ENCODE peak calls at places on chromosomes 6 and 20, in seven cellular contexts. One of them, this sample, is unnamed.

GRCh38 chr20:15827628-15828027 is 745.6 kb downstream of the KIF16B start:
- DNase-seq in H1: no peak
- DNase-seq in IMR-90: no peak
- DNase-seq in GM12878: no peak
- DNase-seq in K562: no peak
- DNase-seq in A549: no peak
- DNase-seq in HepG2: no peak
- DNase-seq in this sample: no peak

GRCh38 chr20:45727044-45727443 is 4.9 kb downstream of the SPINT4 start:
- DNase-seq in GM12878: no peak
- DNase-seq in H1: no peak
- DNase-seq in HepG2: no peak
- DNase-seq in K562: no peak
- DNase-seq in A549: no peak
- DNase-seq in IMR-90: no peak
- DNase-seq in this sample: no peak

GRCh38 chr20:25083141-25083772 is 1.3 kb upstream of the VSX1 start:
- DNase-seq in IMR-90: no peak
- DNase-seq in K562: no peak
- DNase-seq in H1: peak; percentile 60
- DNase-seq in HepG2: no peak
- DNase-seq in GM12878: no peak
- DNase-seq in A549: no peak
- DNase-seq in this sample: no peak

GRCh38 chr20:58552366-58552934 is 37.3 kb upstream of the APCDD1L start:
- DNase-seq in A549: no peak
- DNase-seq in K562: no peak
- DNase-seq in H1: peak; percentile 33
- DNase-seq in HepG2: no peak
- DNase-seq in GM12878: no peak
- DNase-seq in IMR-90: no peak
- DNase-seq in this sample: no peak

GRCh38 chr20:50848341-50848808 is 53.5 kb downstream of the BCAS4 start:
- DNase-seq in A549: no peak
- DNase-seq in K562: no peak
- DNase-seq in GM12878: no peak
- DNase-seq in HepG2: no peak
- DNase-seq in IMR-90: no peak
- DNase-seq in H1: no peak
- DNase-seq in this sample: no peak

GRCh38 chr6:148044261-148044731 is 298.3 kb upstream of the SASH1 start:
- DNase-seq in HepG2: no peak
- DNase-seq in GM12878: no peak
- DNase-seq in K562: no peak
- DNase-seq in H1: no peak
- DNase-seq in A549: no peak
- DNase-seq in IMR-90: peak; percentile 60
- DNase-seq in this sample: no peak

GRCh38 chr20:52192296-52193007 is 873 bp upstream of the ZFP64 start:
- DNase-seq in H1: no peak
- DNase-seq in IMR-90: no peak
- DNase-seq in A549: peak; percentile 79
- DNase-seq in HepG2: peak; percentile 83
- DNase-seq in K562: peak; percentile 58
- DNase-seq in GM12878: peak; percentile 35
- DNase-seq in this sample: peak; percentile 38

GRCh38 chr6:83403191-83403590 is 27.7 kb downstream of the ME1 start:
- DNase-seq in IMR-90: no peak
- DNase-seq in GM12878: no peak
- DNase-seq in A549: no peak
- DNase-seq in H1: no peak
- DNase-seq in HepG2: no peak
- DNase-seq in K562: no peak
- DNase-seq in this sample: no peak

GRCh38 chr20:64239449-64240242 is 15.9 kb upstream of the PCMTD2 start:
- DNase-seq in K562: no peak
- DNase-seq in A549: no peak
- DNase-seq in H1: no peak
- DNase-seq in GM12878: no peak
- DNase-seq in IMR-90: no peak
- DNase-seq in HepG2: no peak
- DNase-seq in this sample: no peak

GRCh38 chr6:100665041-100665380 is 200.3 kb upstream of the SIM1 start:
- DNase-seq in K562: no peak
- DNase-seq in GM12878: peak; percentile 59
- DNase-seq in A549: no peak
- DNase-seq in HepG2: no peak
- DNase-seq in H1: no peak
- DNase-seq in IMR-90: no peak
- DNase-seq in this sample: no peak

GRCh38 chr20:48904566-48905321 is 16.8 kb upstream of the ARFGEF2 start:
- DNase-seq in IMR-90: peak; percentile 60
- DNase-seq in A549: peak; percentile 66
- DNase-seq in H1: peak; percentile 83
- DNase-seq in K562: peak; percentile 70
- DNase-seq in GM12878: no peak
- DNase-seq in HepG2: peak; percentile 64
- DNase-seq in this sample: peak; percentile 37

GRCh38 chr20:54090230-54091119 is 20.1 kb upstream of the BCAS1 start:
- DNase-seq in A549: no peak
- DNase-seq in H1: no peak
- DNase-seq in K562: no peak
- DNase-seq in IMR-90: no peak
- DNase-seq in GM12878: no peak
- DNase-seq in HepG2: no peak
- DNase-seq in this sample: no peak

GRCh38 chr6:41097467-41098090 is 24.8 kb downstream of the NFYA start:
- DNase-seq in GM12878: no peak
- DNase-seq in A549: no peak
- DNase-seq in IMR-90: peak; percentile 69
- DNase-seq in K562: no peak
- DNase-seq in HepG2: no peak
- DNase-seq in H1: no peak
- DNase-seq in this sample: no peak

GRCh38 chr20:25296094-25297093 is 48.5 kb downstream of the PYGB start:
- DNase-seq in A549: peak; percentile 54
- DNase-seq in K562: peak; percentile 54
- DNase-seq in IMR-90: peak; percentile 24
- DNase-seq in GM12878: no peak
- DNase-seq in HepG2: peak; percentile 50
- DNase-seq in H1: no peak
- DNase-seq in this sample: no peak

GRCh38 chr6:7033202-7033601 is 74.6 kb upstream of the RREB1 start:
- DNase-seq in HepG2: no peak
- DNase-seq in A549: no peak
- DNase-seq in GM12878: no peak
- DNase-seq in IMR-90: no peak
- DNase-seq in H1: no peak
- DNase-seq in K562: no peak
- DNase-seq in this sample: no peak

GRCh38 chr6:148240463-148240845 is 102.2 kb upstream of the SASH1 start:
- DNase-seq in GM12878: no peak
- DNase-seq in K562: no peak
- DNase-seq in HepG2: no peak
- DNase-seq in H1: no peak
- DNase-seq in A549: no peak
- DNase-seq in IMR-90: peak; percentile 86
- DNase-seq in this sample: no peak

GRCh38 chr6:13474360-13474759 is 13.0 kb downstream of the GFOD1 start:
- DNase-seq in HepG2: peak; percentile 70
- DNase-seq in K562: no peak
- DNase-seq in A549: peak; percentile 31
- DNase-seq in H1: no peak
- DNase-seq in IMR-90: peak; percentile 24
- DNase-seq in GM12878: no peak
- DNase-seq in this sample: no peak

GRCh38 chr20:25197173-25197869 is 1.8 kb downstream of the ENTPD6 start:
- DNase-seq in HepG2: no peak
- DNase-seq in GM12878: no peak
- DNase-seq in K562: no peak
- DNase-seq in A549: no peak
- DNase-seq in H1: no peak
- DNase-seq in IMR-90: no peak
- DNase-seq in this sample: no peak

GRCh38 chr6:41049548-41049947 is 3.5 kb upstream of the APOBEC2 start:
- DNase-seq in GM12878: no peak
- DNase-seq in HepG2: no peak
- DNase-seq in IMR-90: no peak
- DNase-seq in A549: no peak
- DNase-seq in K562: no peak
- DNase-seq in H1: peak; percentile 32
- DNase-seq in this sample: no peak

GRCh38 chr6:56450882-56451739 is 191.6 kb downstream of the DST start:
- DNase-seq in IMR-90: peak; percentile 69
- DNase-seq in GM12878: no peak
- DNase-seq in K562: no peak
- DNase-seq in H1: no peak
- DNase-seq in A549: no peak
- DNase-seq in HepG2: peak; percentile 55
- DNase-seq in this sample: no peak

GRCh38 chr6:135102191-135102590 is 47.6 kb upstream of the HBS1L start:
- DNase-seq in HepG2: no peak
- DNase-seq in K562: no peak
- DNase-seq in A549: no peak
- DNase-seq in GM12878: no peak
- DNase-seq in IMR-90: no peak
- DNase-seq in H1: no peak
- DNase-seq in this sample: no peak

GRCh38 chr20:49672109-49672681 is 41.5 kb downstream of the B4GALT5 start:
- DNase-seq in A549: no peak
- DNase-seq in HepG2: no peak
- DNase-seq in K562: no peak
- DNase-seq in H1: no peak
- DNase-seq in IMR-90: no peak
- DNase-seq in GM12878: no peak
- DNase-seq in this sample: no peak

GRCh38 chr6:75936682-75937081 is 135.8 kb downstream of the IMPG1 start:
- DNase-seq in H1: no peak
- DNase-seq in A549: no peak
- DNase-seq in IMR-90: no peak
- DNase-seq in HepG2: no peak
- DNase-seq in GM12878: no peak
- DNase-seq in K562: no peak
- DNase-seq in this sample: no peak
- TF ChIP-seq CEBPB in H1: no peak
- TF ChIP-seq CEBPB in A549: no peak
- TF ChIP-seq CEBPB in IMR-90: no peak
- TF ChIP-seq CEBPB in HepG2: no peak
- TF ChIP-seq CEBPB in GM12878: no peak
- TF ChIP-seq CEBPB in K562: no peak
- TF ChIP-seq CEBPB in this sample: no peak

GRCh38 chr6:36277946-36278465 is 8.1 kb downstream of the PNPLA1 start:
- DNase-seq in K562: no peak
- DNase-seq in A549: no peak
- DNase-seq in H1: no peak
- DNase-seq in GM12878: no peak
- DNase-seq in HepG2: no peak
- DNase-seq in IMR-90: no peak
- DNase-seq in this sample: no peak

GRCh38 chr6:36283608-36284007 is 13.7 kb downstream of the PNPLA1 start:
- DNase-seq in GM12878: no peak
- DNase-seq in IMR-90: no peak
- DNase-seq in K562: no peak
- DNase-seq in HepG2: no peak
- DNase-seq in H1: no peak
- DNase-seq in A549: no peak
- DNase-seq in this sample: no peak

GRCh38 chr6:36280983-36281382 is 11.1 kb downstream of the PNPLA1 start:
- DNase-seq in K562: no peak
- DNase-seq in GM12878: no peak
- DNase-seq in HepG2: no peak
- DNase-seq in A549: no peak
- DNase-seq in IMR-90: no peak
- DNase-seq in H1: no peak
- DNase-seq in this sample: no peak

GRCh38 chr6:36276581-36277536 is 7.0 kb downstream of the PNPLA1 start:
- DNase-seq in K562: no peak
- DNase-seq in H1: no peak
- DNase-seq in HepG2: no peak
- DNase-seq in A549: no peak
- DNase-seq in IMR-90: no peak
- DNase-seq in GM12878: no peak
- DNase-seq in this sample: no peak

DNA sequence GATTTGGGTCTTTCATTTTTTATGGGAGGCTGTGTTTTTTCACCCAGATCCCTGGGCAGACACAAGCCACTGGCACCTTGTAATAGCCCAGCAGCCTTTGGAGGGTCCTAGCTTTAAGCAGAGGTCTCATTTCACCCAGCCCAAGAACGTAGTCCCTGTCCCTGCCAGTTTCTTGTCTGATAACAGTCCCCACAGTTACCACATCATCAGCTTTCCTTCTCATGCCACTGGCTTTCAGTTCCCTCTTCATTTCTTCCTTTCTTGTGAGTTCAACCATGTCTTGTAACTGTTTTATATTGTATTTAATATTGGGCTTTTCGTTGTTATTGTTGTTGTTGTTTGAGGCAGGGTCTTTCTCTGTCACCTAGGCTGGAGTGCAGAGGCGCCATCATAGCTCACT is 10.6 kb downstream of the PNPLA1 start:
- DNase-seq in A549: no peak
- DNase-seq in HepG2: no peak
- DNase-seq in IMR-90: no peak
- DNase-seq in GM12878: no peak
- DNase-seq in H1: no peak
- DNase-seq in K562: no peak
- DNase-seq in this sample: no peak
- TF ChIP-seq CEBPB in A549: no peak
- TF ChIP-seq CEBPB in HepG2: no peak
- TF ChIP-seq CEBPB in IMR-90: no peak
- TF ChIP-seq CEBPB in GM12878: no peak
- TF ChIP-seq CEBPB in H1: no peak
- TF ChIP-seq CEBPB in K562: no peak
- TF ChIP-seq CEBPB in this sample: no peak

GRCh38 chr6:16999486-17000436 is 102.1 kb upstream of the STMND1 start:
- DNase-seq in GM12878: no peak
- DNase-seq in H1: no peak
- DNase-seq in HepG2: no peak
- DNase-seq in A549: peak; percentile 10
- DNase-seq in K562: no peak
- DNase-seq in IMR-90: peak; percentile 94
- DNase-seq in this sample: no peak
- TF ChIP-seq CEBPB in GM12878: no peak
- TF ChIP-seq CEBPB in H1: no peak
- TF ChIP-seq CEBPB in HepG2: no peak
- TF ChIP-seq CEBPB in A549: no peak
- TF ChIP-seq CEBPB in K562: no peak
- TF ChIP-seq CEBPB in IMR-90: peak; percentile 85
- TF ChIP-seq CEBPB in this sample: no peak

DNA sequence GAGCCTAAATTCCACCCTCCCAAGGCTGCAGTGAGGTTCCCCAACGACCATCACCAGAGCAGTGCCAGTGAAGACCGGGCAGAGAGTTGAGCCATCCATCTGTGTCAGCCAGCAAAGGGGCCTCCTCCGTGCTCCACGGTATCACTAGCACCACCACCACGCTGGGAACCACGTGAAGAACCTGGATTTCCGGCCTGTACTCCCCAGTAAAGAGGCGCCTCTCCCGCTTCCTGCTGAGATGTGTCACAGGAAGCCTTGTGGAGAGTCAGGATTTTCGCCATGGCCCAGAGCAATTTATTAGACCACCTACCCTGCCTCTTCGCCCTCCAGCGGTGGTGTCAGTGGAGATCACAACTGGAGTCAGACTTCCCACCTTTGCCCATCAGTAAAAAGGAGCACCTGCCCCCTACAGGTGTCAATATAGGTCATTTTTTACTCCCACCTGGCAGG is 28.8 kb downstream of the CPXM1 start:
- DNase-seq in A549: no peak
- DNase-seq in IMR-90: peak; percentile 18
- DNase-seq in GM12878: no peak
- DNase-seq in HepG2: peak; percentile 26
- DNase-seq in K562: no peak
- DNase-seq in H1: no peak
- DNase-seq in this sample: no peak
- TF ChIP-seq CEBPB in A549: no peak
- TF ChIP-seq CEBPB in IMR-90: no peak
- TF ChIP-seq CEBPB in GM12878: no peak
- TF ChIP-seq CEBPB in HepG2: no peak
- TF ChIP-seq CEBPB in K562: no peak
- TF ChIP-seq CEBPB in H1: no peak
- TF ChIP-seq CEBPB in this sample: no peak